ENCODE peak calls at places on chromosome 3, in eight cellular contexts. One of them, this sample, is unnamed.

GRCh38 chr3:20935791-20936190 is 749.8 kb upstream of the SGO1 start:
- DNase-seq in NCI-H2171 treated with DMSO at 0.1 percent for 48 hours: no peak
- DNase-seq in mucosa of descending colon: no peak
- DNase-seq in cardiac fibroblast: no peak
- DNase-seq in HuH-7.5: no peak
- DNase-seq in RPMI7951: no peak
- DNase-seq in EH: peak; percentile 49
- DNase-seq in NCI-H146: no peak
- DNase-seq in this sample: no peak

GRCh38 chr3:49563040-49563578 is 8.8 kb downstream of the BSN start:
- DNase-seq in NCI-H2171 treated with DMSO at 0.1 percent for 48 hours: no peak
- DNase-seq in mucosa of descending colon: no peak
- DNase-seq in cardiac fibroblast: no peak
- DNase-seq in HuH-7.5: peak; percentile 33
- DNase-seq in RPMI7951: no peak
- DNase-seq in EH: no peak
- DNase-seq in NCI-H146: no peak
- DNase-seq in this sample: no peak

GRCh38 chr3:12286927-12287726 is 1.7 kb upstream of the PPARG start:
- DNase-seq in NCI-H2171 treated with DMSO at 0.1 percent for 48 hours: no peak
- DNase-seq in mucosa of descending colon: peak; percentile 69
- DNase-seq in cardiac fibroblast: peak; percentile 29
- DNase-seq in HuH-7.5: peak; percentile 68
- DNase-seq in RPMI7951: no peak
- DNase-seq in EH: peak; percentile 2
- DNase-seq in NCI-H146: no peak
- DNase-seq in this sample: no peak

GRCh38 chr3:128521715-128522114 is 28.7 kb upstream of the GATA2 start:
- DNase-seq in NCI-H2171 treated with DMSO at 0.1 percent for 48 hours: no peak
- DNase-seq in mucosa of descending colon: no peak
- DNase-seq in cardiac fibroblast: no peak
- DNase-seq in HuH-7.5: no peak
- DNase-seq in RPMI7951: no peak
- DNase-seq in EH: peak; percentile 25
- DNase-seq in NCI-H146: peak; percentile 29
- DNase-seq in this sample: no peak

GRCh38 chr3:48143567-48143966 is 44.6 kb downstream of the CDC25A start:
- DNase-seq in NCI-H2171 treated with DMSO at 0.1 percent for 48 hours: no peak
- DNase-seq in mucosa of descending colon: no peak
- DNase-seq in cardiac fibroblast: no peak
- DNase-seq in HuH-7.5: no peak
- DNase-seq in RPMI7951: no peak
- DNase-seq in EH: no peak
- DNase-seq in NCI-H146: no peak
- DNase-seq in this sample: no peak

GRCh38 chr3:43953814-43954241 is 263.1 kb downstream of the ABHD5 start:
- DNase-seq in NCI-H2171 treated with DMSO at 0.1 percent for 48 hours: no peak
- DNase-seq in mucosa of descending colon: no peak
- DNase-seq in cardiac fibroblast: peak; percentile 29
- DNase-seq in HuH-7.5: no peak
- DNase-seq in RPMI7951: peak; percentile 86
- DNase-seq in EH: peak; percentile 50
- DNase-seq in NCI-H146: no peak
- DNase-seq in this sample: peak; percentile 55

GRCh38 chr3:49174586-49174985 is 3.2 kb downstream of the KLHDC8B start:
- DNase-seq in NCI-H2171 treated with DMSO at 0.1 percent for 48 hours: no peak
- DNase-seq in mucosa of descending colon: no peak
- DNase-seq in cardiac fibroblast: no peak
- DNase-seq in HuH-7.5: no peak
- DNase-seq in RPMI7951: no peak
- DNase-seq in EH: no peak
- DNase-seq in NCI-H146: no peak
- DNase-seq in this sample: no peak

GRCh38 chr3:5891721-5892120 is 704.2 kb downstream of the EDEM1 start:
- DNase-seq in NCI-H2171 treated with DMSO at 0.1 percent for 48 hours: no peak
- DNase-seq in mucosa of descending colon: no peak
- DNase-seq in cardiac fibroblast: no peak
- DNase-seq in HuH-7.5: no peak
- DNase-seq in RPMI7951: no peak
- DNase-seq in EH: no peak
- DNase-seq in NCI-H146: peak; percentile 22
- DNase-seq in this sample: no peak

GRCh38 chr3:108940166-108940565 is 13.5 kb downstream of the GUCA1C start:
- DNase-seq in NCI-H2171 treated with DMSO at 0.1 percent for 48 hours: no peak
- DNase-seq in mucosa of descending colon: no peak
- DNase-seq in cardiac fibroblast: no peak
- DNase-seq in HuH-7.5: peak; percentile 29
- DNase-seq in RPMI7951: no peak
- DNase-seq in EH: no peak
- DNase-seq in NCI-H146: no peak
- DNase-seq in this sample: no peak

GRCh38 chr3:107598926-107599754 is 76.4 kb downstream of the BBX start:
- DNase-seq in NCI-H2171 treated with DMSO at 0.1 percent for 48 hours: peak; percentile 23
- DNase-seq in mucosa of descending colon: peak; percentile 63
- DNase-seq in cardiac fibroblast: peak; percentile 67
- DNase-seq in HuH-7.5: peak; percentile 13
- DNase-seq in RPMI7951: peak; percentile 53
- DNase-seq in EH: peak; percentile 52
- DNase-seq in NCI-H146: peak; percentile 85
- DNase-seq in this sample: peak; percentile 25

GRCh38 chr3:11167590-11167989 is 13.3 kb downstream of the HRH1 start:
- DNase-seq in NCI-H2171 treated with DMSO at 0.1 percent for 48 hours: no peak
- DNase-seq in mucosa of descending colon: no peak
- DNase-seq in cardiac fibroblast: no peak
- DNase-seq in HuH-7.5: no peak
- DNase-seq in RPMI7951: no peak
- DNase-seq in EH: no peak
- DNase-seq in NCI-H146: no peak
- DNase-seq in this sample: no peak

This sample was measured in skeletal muscle cell.